ENCODE peak calls at places on chromosomes 1 and 21, in ten cellular contexts. O is stomach, V is Peyer's patch, R is A549, J is tibial nerve, U is right lobe of liver, A is IMR-90, K is H1, I is endothelial cell of umbilical vein, P is body of pancreas. T is an unnamed sample.

GRCh38 chr1:51930329-51930728 is 51.8 kb upstream of the NRDC start:
- DNase-seq in O (no peak), V (no peak), R (no peak), J (no peak), U (no peak), A (no peak), K (no peak), I (no peak), P (no peak), T (no peak)

GRCh38 chr1:6577831-6578525 is 1.8 kb upstream of the ZBTB48 start:
- DNase-seq in O (no peak), V (no peak), R (no peak), J (no peak), U (no peak), A (no peak), K (no peak), I (no peak), P (no peak), T (no peak)

GRCh38 chr1:94106716-94107115 is 14.2 kb downstream of the ABCA4 start:
- DNase-seq in O (no peak), V (peak), R (no peak), J (no peak), U (no peak), A (peak), K (no peak), I (no peak), P (no peak), T (no peak)

GRCh38 chr1:202145325-202146140 is 996 bp upstream of the ARL8A start:
- DNase-seq in O (no peak), V (no peak), R (no peak), J (no peak), U (no peak), A (no peak), K (no peak), I (peak), P (no peak), T (no peak)

GRCh38 chr1:75136921-75137641 is 2.9 kb downstream of the LHX8 start:
- DNase-seq in O (no peak), V (no peak), R (no peak), J (no peak), U (no peak), A (no peak), K (peak), I (no peak), P (no peak), T (no peak)

GRCh38 chr1:229716064-229716463 is 90.0 kb downstream of the URB2 start:
- DNase-seq in O (no peak), V (no peak), R (no peak), J (no peak), U (no peak), A (no peak), K (no peak), I (no peak), P (no peak), T (no peak)

GRCh38 chr1:106879538-106879937 is 176.9 kb upstream of the PRMT6 start:
- DNase-seq in O (peak), V (no peak), R (no peak), J (no peak), U (no peak), A (no peak), K (no peak), I (no peak), P (peak), T (no peak)

GRCh38 chr1:6509603-6510291 is 18.3 kb upstream of the PLEKHG5 start:
- DNase-seq in O (no peak), V (no peak), R (no peak), J (no peak), U (no peak), A (no peak), K (no peak), I (no peak), P (no peak), T (no peak)

GRCh38 chr1:29239142-29239541 is 2.8 kb downstream of the PTPRU start:
- DNase-seq in O (no peak), V (no peak), R (no peak), J (no peak), U (no peak), A (no peak), K (no peak), I (no peak), P (no peak), T (no peak)

GRCh38 chr1:200671235-200671786 is 1.6 kb upstream of the DDX59 start:
- DNase-seq in O (no peak), V (no peak), R (no peak), J (no peak), U (no peak), A (no peak), K (no peak), I (no peak), P (no peak), T (no peak)

GRCh38 chr1:200668514-200669313 is 993 bp downstream of the DDX59 start:
- DNase-seq in O (no peak), V (no peak), R (no peak), J (no peak), U (no peak), A (no peak), K (no peak), I (no peak), P (no peak), T (no peak)

GRCh38 chr1:200666309-200666708 is 3.4 kb downstream of the DDX59 start:
- DNase-seq in O (no peak), V (no peak), R (no peak), J (no peak), U (no peak), A (no peak), K (no peak), I (no peak), P (no peak), T (no peak)

GRCh38 chr1:200670215-200671118 is 760 bp upstream of the DDX59 start:
- DNase-seq in O (peak), V (peak), R (peak), J (peak), U (peak), A (peak), K (no peak), I (no peak), P (no peak), T (no peak)

GRCh38 chr1:200669314-200670214 is at the start of gene DDX59:
- DNase-seq in O (peak), V (peak), R (peak), J (peak), U (peak), A (peak), K (peak), I (peak), P (peak), T (peak)
- TF ChIP-seq POLR2A in O (peak), V (peak), R (peak), J (peak), U (peak), A (peak), K (peak), I (no peak), P (peak), T (peak)

DNA sequence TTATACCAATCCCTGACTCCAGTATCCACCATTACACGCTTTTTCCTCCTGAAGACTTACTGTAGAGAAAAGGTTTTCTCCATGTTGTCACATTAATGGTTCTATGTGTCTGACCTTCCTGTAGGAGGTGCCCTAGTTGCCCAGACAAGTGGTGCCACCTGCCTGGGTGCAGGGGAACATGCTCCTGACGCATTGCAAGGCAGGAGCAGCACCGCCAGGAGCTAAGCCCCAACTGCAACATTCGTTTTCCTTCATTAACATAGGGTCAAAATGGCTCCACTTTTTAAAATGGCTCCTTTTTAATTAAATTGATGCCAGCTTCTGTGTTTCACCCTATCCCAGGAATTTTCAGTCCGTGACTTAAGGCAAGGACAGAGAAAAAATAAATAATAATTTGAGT is 220.1 kb upstream of the SAMSN1 start:
- DNase-seq in O (no peak), V (no peak), R (no peak), J (no peak), U (no peak), A (no peak), K (peak), I (no peak), P (no peak), T (no peak)
- TF ChIP-seq CTCF in O (no peak), V (no peak), R (no peak), J (no peak), U (no peak), A (no peak), K (peak), I (no peak), P (no peak), T (no peak)

DNA sequence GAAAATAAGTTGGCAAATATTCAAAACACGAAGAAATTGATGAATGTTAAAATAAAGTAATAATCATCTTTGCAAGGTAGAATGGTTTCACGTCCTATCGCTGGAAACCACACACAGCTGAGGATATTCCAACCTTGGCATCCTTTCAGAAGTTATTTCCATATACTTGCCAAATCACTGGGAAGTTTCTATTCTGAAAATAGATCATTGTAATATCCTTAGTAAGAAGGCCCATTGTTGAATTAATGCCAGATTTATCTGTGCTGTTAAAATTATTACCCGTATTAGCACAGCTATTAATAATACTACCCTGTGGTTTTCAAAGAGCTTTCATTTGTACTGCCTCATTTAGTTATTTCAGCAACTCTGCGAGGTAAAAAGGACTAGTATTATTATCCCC is 81.1 kb downstream of the OLFM3 start:
- DNase-seq in O (no peak), V (no peak), R (no peak), J (no peak), U (no peak), A (no peak), K (no peak), I (no peak), P (no peak), T (no peak)
- H3K4me3 ChIP-seq in O (no peak), V (no peak), R (no peak), J (no peak), U (no peak), A (no peak), K (no peak), I (no peak), P (no peak), T (no peak)

GRCh38 chr1:84620720-84621313 is 46.6 kb upstream of the CTBS start:
- DNase-seq in O (peak), V (peak), R (peak), J (peak), U (peak), A (peak), K (peak), I (peak), P (peak), T (peak)
- TF ChIP-seq POLR2A in O (no peak), V (no peak), R (peak), J (no peak), U (no peak), A (no peak), K (no peak), I (no peak), P (peak), T (no peak)

GRCh38 chr1:159914252-159915018 is 10.9 kb downstream of the TAGLN2 start:
- DNase-seq in O (peak), V (no peak), R (no peak), J (no peak), U (no peak), A (no peak), K (no peak), I (no peak), P (no peak), T (no peak)

GRCh38 chr1:159916240-159917051 is 8.9 kb downstream of the TAGLN2 start:
- DNase-seq in O (peak), V (no peak), R (peak), J (no peak), U (no peak), A (peak), K (no peak), I (peak), P (peak), T (no peak)

GRCh38 chr1:159911668-159912067 is 11.7 kb upstream of the CFAP45 start:
- DNase-seq in O (no peak), V (no peak), R (no peak), J (no peak), U (no peak), A (no peak), K (no peak), I (peak), P (no peak), T (no peak)

GRCh38 chr1:159915571-159916239 is 9.6 kb downstream of the TAGLN2 start:
- DNase-seq in O (no peak), V (no peak), R (no peak), J (no peak), U (no peak), A (no peak), K (no peak), I (peak), P (no peak), T (no peak)

GRCh38 chr1:159913451-159914192 is 11.7 kb downstream of the TAGLN2 start:
- DNase-seq in O (peak), V (no peak), R (no peak), J (no peak), U (no peak), A (no peak), K (no peak), I (no peak), P (peak), T (no peak)
- TF ChIP-seq CTCF in O (no peak), V (no peak), R (no peak), J (no peak), U (no peak), A (no peak), K (no peak), I (no peak), P (no peak), T (no peak)

DNA sequence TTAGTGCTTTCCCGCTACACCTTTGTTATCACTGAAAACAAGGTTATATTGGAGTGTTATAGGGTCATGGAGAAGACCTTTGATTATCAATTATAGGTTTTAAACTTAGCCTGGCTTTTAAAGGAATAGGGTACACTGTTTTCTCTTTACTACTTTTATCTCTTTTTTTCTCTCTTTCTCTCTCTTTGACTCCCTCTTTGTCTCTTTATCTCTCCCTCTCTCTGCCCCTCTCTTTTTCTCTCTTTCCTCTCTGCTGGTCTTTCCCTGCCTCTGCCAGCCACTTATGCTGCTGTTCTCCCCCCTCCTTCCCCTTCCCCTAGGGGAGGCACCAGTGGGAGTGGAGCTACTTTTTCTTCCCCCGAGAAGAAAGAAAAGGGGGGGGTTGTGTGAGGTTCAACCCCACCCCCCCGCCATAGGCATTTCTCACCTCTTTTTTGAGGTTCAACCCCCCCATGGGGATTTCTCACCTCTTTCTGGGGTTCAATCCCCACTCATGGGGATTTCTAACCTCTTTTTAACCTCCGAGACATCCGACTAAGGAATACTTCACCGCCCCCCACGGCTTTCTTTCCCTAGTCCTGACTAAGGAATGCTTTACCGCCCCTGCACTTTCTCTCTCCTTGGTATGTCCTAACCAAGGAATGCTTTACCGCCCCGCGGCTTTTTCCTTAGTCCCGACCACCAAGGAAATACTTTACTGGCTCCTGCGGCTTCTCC is 17.2 kb upstream of the ZBTB8B start:
- DNase-seq in O (no peak), V (no peak), R (no peak), J (no peak), U (no peak), A (peak), K (peak), I (no peak), P (no peak), T (no peak)
- H3K4me3 ChIP-seq in O (peak), V (no peak), R (no peak), J (peak), U (no peak), A (peak), K (peak), I (no peak), P (no peak), T (peak)

DNA sequence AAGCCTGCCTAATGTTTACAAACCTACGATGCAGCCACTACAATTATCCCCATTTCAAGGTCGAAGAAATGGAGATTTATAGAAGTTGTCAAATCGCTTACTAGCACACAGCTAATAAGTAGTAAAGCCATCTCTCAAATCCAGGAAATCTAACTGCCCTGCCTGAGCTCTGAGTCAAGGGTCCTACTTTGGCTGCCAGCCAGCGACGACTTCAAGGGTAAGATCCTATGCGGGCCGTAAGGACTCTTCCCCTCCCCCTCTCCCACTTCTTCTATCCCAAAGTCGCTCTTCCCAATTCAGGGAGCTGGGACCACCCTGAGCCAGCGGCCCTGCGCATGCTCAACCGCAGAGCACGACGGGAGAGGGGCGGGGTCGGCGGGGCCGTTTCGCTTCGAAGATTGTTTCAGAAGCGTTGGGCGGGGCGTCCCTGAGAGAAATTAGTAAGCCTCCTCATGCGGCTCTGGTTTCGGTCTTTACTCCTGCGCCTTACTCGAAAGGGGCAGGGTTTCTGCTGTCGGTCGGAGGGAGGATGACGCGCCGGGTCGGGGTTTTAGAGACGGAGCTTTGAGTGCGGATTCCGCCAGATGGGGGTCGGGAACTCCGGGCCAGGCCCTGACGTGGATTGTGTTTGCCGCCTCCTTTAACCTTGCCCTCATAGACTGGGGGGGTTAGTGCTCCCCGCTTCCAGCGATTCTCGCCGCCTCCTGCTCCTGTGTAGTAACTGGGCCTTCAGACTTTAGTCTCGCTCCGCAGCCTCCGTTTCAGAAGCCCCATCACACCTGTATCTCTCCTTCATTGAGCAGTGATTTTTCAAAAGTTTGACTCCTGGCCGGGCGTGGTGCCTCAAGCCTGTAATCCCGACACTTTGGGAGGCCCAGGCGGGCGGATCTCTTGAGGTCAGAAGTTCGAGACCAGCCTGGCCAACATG is at the start of gene ZMYM1:
- DNase-seq in O (peak), V (peak), R (peak), J (peak), U (peak), A (peak), K (peak), I (peak), P (peak), T (peak)
- TF ChIP-seq POLR2A in O (no peak), V (peak), R (peak), J (no peak), U (peak), A (peak), K (peak), I (peak), P (no peak), T (peak)

GRCh38 chr1:228400237-228400651 is 6.4 kb downstream of the TRIM11 start:
- DNase-seq in O (no peak), V (peak), R (no peak), J (no peak), U (no peak), A (no peak), K (no peak), I (no peak), P (no peak), T (peak)

GRCh38 chr1:228397454-228397786 is 9.2 kb downstream of the TRIM11 start:
- DNase-seq in O (no peak), V (no peak), R (no peak), J (no peak), U (peak), A (no peak), K (no peak), I (no peak), P (peak), T (peak)

GRCh38 chr1:228399531-228400236 is 7.0 kb downstream of the TRIM11 start:
- DNase-seq in O (no peak), V (peak), R (no peak), J (no peak), U (no peak), A (no peak), K (no peak), I (no peak), P (no peak), T (peak)

GRCh38 chr1:228397966-228398365 is 8.7 kb downstream of the TRIM11 start:
- DNase-seq in O (no peak), V (no peak), R (no peak), J (no peak), U (no peak), A (no peak), K (no peak), I (no peak), P (no peak), T (peak)

DNA sequence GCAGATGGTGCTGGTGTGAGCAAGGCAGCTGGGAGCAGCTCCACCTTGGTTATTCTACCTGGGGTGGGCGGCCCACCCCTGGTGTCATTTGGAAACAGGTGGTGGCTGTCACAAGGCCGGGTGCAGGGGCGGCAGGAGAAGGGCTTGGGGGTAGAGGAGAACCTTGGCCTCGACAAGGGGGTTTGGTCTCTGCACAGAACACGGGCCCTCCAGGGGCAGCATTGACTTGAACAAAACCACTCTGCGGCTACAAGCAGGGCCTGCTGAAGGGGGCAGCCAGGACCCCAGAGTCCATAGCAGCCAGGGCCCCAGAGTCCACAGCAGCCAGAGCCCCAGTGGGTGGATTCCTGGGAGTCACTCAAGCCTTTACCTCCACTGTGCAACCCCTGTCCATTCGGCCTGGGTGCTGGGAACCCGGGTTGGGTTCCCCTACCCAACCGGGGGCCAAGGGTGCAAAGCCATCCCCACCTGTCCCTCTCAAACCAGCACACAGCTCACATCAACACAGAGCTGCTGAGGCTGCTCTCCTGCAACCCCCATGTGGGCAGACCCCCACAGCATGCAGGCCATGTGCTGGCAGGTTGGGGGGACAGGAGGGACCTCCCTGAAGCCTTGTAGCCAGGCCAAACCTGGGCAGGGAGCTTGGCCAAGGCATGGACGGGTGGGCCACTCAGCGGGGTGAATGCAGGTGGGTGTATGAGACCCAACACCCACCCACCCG is 7.7 kb downstream of the TRIM11 start:
- DNase-seq in O (no peak), V (no peak), R (no peak), J (no peak), U (no peak), A (no peak), K (no peak), I (no peak), P (no peak), T (peak)
- TF ChIP-seq CTCF in O (no peak), V (no peak), R (no peak), J (no peak), U (no peak), A (no peak), K (no peak), I (no peak), P (no peak), T (no peak)

GRCh38 chr1:172949096-172949495 is 101.6 kb downstream of the TNFSF18 start:
- DNase-seq in O (no peak), V (no peak), R (no peak), J (no peak), U (no peak), A (no peak), K (no peak), I (peak), P (no peak), T (no peak)
- H3K4me3 ChIP-seq in O (no peak), V (no peak), R (no peak), J (no peak), U (no peak), A (no peak), K (no peak), I (no peak), P (no peak), T (no peak)

T was measured in suprapubic skin.